ENCODE peak calls at places on chromosomes 2 and 18, in seven cellular contexts. H, U, Q, G, Y, E and L are unnamed samples.

GRCh38 chr2:7748717-7749415 is 831.7 kb downstream of the RNF144A start:
- DNase-seq in H (peak), U (no peak), Q (no peak), G (peak), Y (no peak), E (no peak), L (no peak)

GRCh38 chr2:95260028-95261023 is 13.9 kb upstream of the PROM2 start:
- DNase-seq in H (peak), U (no peak), Q (no peak), G (no peak), Y (no peak), E (no peak), L (no peak)

GRCh38 chr18:8730080-8730827 is 24.9 kb downstream of the MTCL1 start:
- DNase-seq in H (peak), U (peak), Q (peak), G (peak), Y (no peak), E (no peak), L (peak)

GRCh38 chr2:16218161-16218560 is 277.8 kb downstream of the MYCN start:
- DNase-seq in H (no peak), U (no peak), Q (no peak), G (no peak), Y (no peak), E (no peak), L (no peak)

GRCh38 chr2:207766697-207767460 is 2.8 kb downstream of the FZD5 start:
- DNase-seq in H (no peak), U (peak), Q (no peak), G (no peak), Y (no peak), E (no peak), L (no peak)

GRCh38 chr2:74747411-74748080 is 86.4 kb upstream of the HK2 start:
- DNase-seq in H (peak), U (no peak), Q (no peak), G (no peak), Y (no peak), E (no peak), L (peak)

GRCh38 chr2:165114345-165114943 is 89.4 kb downstream of the SCN3A start:
- DNase-seq in H (peak), U (no peak), Q (no peak), G (peak), Y (no peak), E (no peak), L (peak)

GRCh38 chr2:151570191-151570590 is 160.5 kb downstream of the RIF1 start:
- DNase-seq in H (no peak), U (no peak), Q (no peak), G (no peak), Y (no peak), E (no peak), L (no peak)

GRCh38 chr18:58194028-58194427 is 150.0 kb downstream of the NEDD4L start:
- DNase-seq in H (no peak), U (no peak), Q (no peak), G (no peak), Y (no peak), E (peak), L (no peak)

GRCh38 chr2:27735263-27735904 is 36.1 kb upstream of the MRPL33 start:
- DNase-seq in H (peak), U (peak), Q (peak), G (peak), Y (no peak), E (peak), L (peak)
- H3K4me3 ChIP-seq in H (peak), U (peak), Q (peak), G (no peak), Y (no peak), E (peak), L (no peak)

GRCh38 chr2:85753525-85754312 is at the start of gene ATOH8:
- DNase-seq in H (peak), U (peak), Q (peak), G (peak), Y (peak), E (peak), L (peak)

GRCh38 chr2:85751627-85752026 is 2.2 kb upstream of the ATOH8 start:
- DNase-seq in H (no peak), U (no peak), Q (no peak), G (no peak), Y (no peak), E (no peak), L (no peak)

GRCh38 chr2:85754313-85755095 is 713 bp downstream of the ATOH8 start:
- DNase-seq in H (peak), U (peak), Q (no peak), G (peak), Y (peak), E (peak), L (peak)

GRCh38 chr2:85751300-85751575 is 2.6 kb upstream of the ATOH8 start:
- DNase-seq in H (no peak), U (no peak), Q (no peak), G (no peak), Y (no peak), E (no peak), L (no peak)

DNA sequence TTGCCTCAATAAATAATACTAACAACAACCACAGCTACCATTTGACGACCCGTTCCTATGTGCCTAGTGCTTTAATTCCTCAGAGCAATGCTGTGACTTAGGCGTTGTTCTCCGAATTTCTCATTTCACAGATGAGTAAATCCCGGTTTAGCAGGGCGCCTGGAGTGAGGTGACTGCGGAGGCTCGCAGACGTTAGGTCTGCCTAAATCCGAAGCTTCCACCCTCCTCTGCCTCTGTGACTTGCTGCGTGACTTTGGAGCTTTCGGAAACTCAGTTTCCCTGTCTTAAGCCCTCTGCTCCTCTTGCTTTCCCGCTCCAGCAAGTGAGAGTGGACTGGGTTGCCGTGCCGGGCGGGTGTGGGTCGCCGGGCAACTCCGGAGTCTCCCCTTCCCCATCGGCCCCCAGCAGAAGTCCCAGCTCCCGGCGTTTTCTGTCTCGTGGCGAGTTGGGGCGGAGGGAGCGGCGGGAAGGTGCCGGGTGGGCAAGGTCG is 711 bp upstream of the ATOH8 start:
- DNase-seq in H (no peak), U (no peak), Q (no peak), G (no peak), Y (no peak), E (no peak), L (no peak)
- H3K4me3 ChIP-seq in H (peak), U (peak), Q (peak), G (peak), Y (no peak), E (peak), L (peak)

GRCh38 chr2:99481941-99482340 is 7.9 kb downstream of the REV1 start:
- DNase-seq in H (no peak), U (no peak), Q (no peak), G (no peak), Y (no peak), E (peak), L (peak)
- H3K4me3 ChIP-seq in H (no peak), U (no peak), Q (no peak), G (no peak), Y (no peak), E (no peak), L (no peak)

DNA sequence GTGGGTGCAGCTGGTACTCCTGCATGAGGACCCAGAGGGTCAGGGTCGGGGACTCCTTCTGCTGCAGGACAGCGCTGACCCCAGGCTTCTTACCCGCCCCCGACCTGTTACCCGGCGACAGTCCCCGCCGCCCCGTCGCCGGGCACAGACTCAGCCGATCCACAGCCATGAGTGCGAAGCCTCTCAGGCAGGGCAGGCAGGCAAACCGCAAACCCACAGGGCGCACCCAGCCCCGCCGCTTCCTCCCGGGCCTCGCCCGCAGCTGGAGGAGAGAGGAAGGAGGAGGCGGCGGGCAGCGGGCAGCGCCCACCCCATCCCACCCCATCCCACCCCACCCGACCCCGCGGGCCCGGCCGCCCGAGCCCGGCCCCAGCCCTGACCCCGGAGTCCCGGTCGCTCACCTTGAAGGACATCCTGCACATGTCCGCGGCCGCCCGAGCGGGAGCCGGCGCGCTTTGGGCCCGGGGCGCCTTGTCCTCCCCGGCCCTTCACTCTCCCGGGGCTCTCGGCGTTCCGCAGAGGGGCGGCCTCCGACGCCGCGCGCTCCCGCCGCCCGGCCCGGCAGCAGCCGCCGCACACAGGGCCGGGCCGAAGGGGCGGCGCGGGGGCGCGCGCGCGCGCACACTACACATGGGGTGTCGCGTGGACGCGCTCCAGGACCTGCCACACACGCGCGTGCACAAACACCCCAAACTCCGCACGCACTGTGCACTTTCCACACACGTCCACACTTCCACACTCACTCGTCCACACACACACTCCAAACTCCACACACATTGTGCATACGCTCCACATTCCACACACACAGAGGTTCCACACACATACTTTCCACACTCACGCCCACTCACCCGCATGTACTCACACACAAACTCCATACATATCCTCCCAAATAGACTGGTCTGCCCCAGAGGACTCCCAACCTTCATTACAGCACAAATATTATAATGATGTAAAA is at the start of gene ANKRD29:
- DNase-seq in H (no peak), U (peak), Q (peak), G (peak), Y (peak), E (peak), L (peak)
- H3K4me3 ChIP-seq in H (peak), U (peak), Q (peak), G (peak), Y (peak), E (peak), L (peak)

DNA sequence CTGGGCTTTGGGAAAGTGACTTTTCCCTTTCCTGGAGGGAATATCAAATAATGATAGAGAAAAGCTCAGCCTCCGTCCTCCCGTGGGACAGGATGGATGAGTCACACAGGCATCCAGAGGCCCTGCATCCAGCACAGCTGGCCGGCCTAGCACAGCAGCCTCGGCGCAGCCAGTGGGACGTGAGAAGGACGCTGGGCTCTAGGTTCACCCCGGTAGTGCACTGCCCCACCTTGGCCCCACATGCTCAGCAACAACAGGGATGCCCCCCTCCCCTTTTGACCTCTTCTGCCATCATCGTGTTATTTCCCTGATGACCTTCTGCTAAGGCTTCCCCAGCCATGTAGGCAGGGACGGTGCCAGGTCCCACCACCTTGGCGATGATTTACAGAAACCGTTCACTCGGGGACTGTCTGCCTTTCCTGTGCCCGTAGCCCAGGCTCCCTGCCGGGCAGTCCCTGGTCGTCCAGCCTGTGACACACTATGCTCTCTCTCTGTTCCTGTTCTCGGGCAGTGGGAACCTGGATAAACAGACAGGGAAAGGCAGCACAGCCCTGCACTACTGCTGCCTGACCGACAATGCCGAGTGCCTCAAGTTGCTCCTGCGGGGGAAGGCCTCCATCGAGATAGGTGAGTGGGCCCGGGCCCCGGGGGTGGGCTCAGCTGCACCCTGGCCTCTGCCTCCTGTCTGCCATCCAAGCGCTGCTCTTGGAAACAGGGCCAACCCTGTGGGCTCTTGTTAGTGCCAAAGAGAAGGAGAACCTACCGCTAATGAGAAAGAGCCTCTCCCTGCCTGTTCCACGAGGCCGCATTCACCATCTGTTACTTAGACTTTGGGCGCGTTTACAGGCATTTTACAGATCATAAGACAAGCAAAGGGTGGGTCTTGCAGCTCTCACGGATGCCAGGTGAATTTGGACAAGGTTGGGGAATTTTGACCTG is 44.6 kb downstream of the ITGB1BP1 start:
- DNase-seq in H (peak), U (no peak), Q (peak), G (peak), Y (no peak), E (no peak), L (peak)
- H3K4me3 ChIP-seq in H (no peak), U (no peak), Q (no peak), G (no peak), Y (no peak), E (no peak), L (peak)

GRCh38 chr2:163734401-163734800 is 1.4 kb downstream of the FIGN start:
- DNase-seq in H (no peak), U (no peak), Q (no peak), G (no peak), Y (no peak), E (no peak), L (peak)
- H3K4me3 ChIP-seq in H (peak), U (peak), Q (peak), G (peak), Y (peak), E (peak), L (peak)

GRCh38 chr2:177165731-177166711 is 46.6 kb upstream of the HNRNPA3 start:
- DNase-seq in H (peak), U (no peak), Q (no peak), G (peak), Y (peak), E (no peak), L (peak)

GRCh38 chr2:177161741-177162440 is 50.7 kb upstream of the HNRNPA3 start:
- DNase-seq in H (peak), U (no peak), Q (no peak), G (peak), Y (peak), E (peak), L (peak)

GRCh38 chr2:177164584-177165052 is 48.0 kb upstream of the HNRNPA3 start:
- DNase-seq in H (peak), U (peak), Q (peak), G (peak), Y (peak), E (peak), L (peak)

GRCh38 chr2:177165103-177165583 is 47.5 kb upstream of the HNRNPA3 start:
- DNase-seq in H (peak), U (peak), Q (peak), G (peak), Y (no peak), E (no peak), L (peak)

GRCh38 chr2:177164131-177164530 is 48.5 kb upstream of the HNRNPA3 start:
- DNase-seq in H (no peak), U (no peak), Q (no peak), G (no peak), Y (no peak), E (no peak), L (no peak)
- H3K4me3 ChIP-seq in H (peak), U (no peak), Q (peak), G (peak), Y (no peak), E (no peak), L (peak)

GRCh38 chr2:159903404-159904126 is 105.6 kb upstream of the CD302 start:
- DNase-seq in H (no peak), U (peak), Q (peak), G (peak), Y (peak), E (no peak), L (no peak)
- H3K4me3 ChIP-seq in H (no peak), U (peak), Q (peak), G (peak), Y (peak), E (no peak), L (no peak)

DNA sequence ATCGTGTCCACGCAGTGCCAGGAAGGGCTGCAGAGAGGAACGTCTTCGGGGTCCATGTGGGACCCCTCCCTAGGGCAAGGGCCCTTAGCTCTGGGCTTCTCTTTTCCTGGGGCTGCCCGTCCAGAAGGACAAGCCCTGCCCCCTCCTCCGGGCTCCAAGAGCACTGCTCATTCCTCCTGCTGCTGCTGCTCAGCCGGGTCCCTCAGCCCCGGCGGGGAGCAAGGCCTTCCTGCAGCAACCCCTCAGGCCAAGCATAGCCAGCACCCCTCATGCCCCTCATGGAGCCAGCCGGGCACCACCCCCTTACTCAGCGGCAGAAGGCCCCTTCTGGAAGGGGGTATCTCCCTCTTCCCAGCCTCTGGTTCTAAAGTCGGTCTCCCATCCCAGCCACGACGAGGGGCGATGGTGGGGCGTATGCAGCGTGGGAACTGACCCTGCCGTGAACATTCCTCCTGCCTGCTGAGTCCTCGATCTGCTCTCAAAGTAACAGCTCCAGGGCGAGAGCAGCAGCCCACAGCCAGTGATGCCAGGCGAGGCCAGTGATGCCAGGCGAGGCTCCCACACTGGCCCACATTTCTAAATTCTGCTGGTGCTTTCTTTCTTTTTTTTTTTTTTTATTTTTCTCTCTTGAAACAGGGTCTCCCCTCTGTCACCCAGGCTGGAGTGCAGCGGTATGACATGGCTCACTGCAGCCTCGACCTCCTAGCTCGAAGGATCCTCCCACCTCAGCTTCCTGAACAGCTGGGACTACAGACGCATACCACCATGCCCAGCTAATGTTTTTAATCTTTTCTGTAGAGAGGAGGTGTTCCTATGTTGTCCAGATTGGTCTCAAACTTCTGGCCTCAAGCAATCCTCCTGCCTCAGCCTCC is 99.7 kb downstream of the HDAC4 start:
- DNase-seq in H (no peak), U (peak), Q (peak), G (no peak), Y (no peak), E (no peak), L (no peak)
- H3K4me3 ChIP-seq in H (no peak), U (no peak), Q (peak), G (no peak), Y (no peak), E (no peak), L (no peak)